ENCODE peak calls at places on chromosomes 1 and 21, in nine cellular contexts. O is progenitor cell of endocrine pancreas; A is brain microvascular endothelial cell; I is left ventricle myocardium inferior; H is CD4-positive, alpha-beta T cell; V is AG10803; D is heart right ventricle; C is transverse colon; P is fibroblast of pulmonary artery. Y is an unnamed sample.

GRCh38 chr1:215181518-215181917 is 99.0 kb downstream of the KCNK2 start:
- DNase-seq in O (no peak), A (no peak), I (no peak), P (peak; percentile 19), D (no peak), C (no peak), V (no peak), H (no peak), Y (no peak)

GRCh38 chr1:156371553-156372264 is 2.7 kb downstream of the RHBG start:
- DNase-seq in O (no peak), H (no peak), A (peak; percentile 39), V (peak; percentile 25), D (peak; percentile 43), I (peak; percentile 37), P (peak; percentile 86), C (no peak), Y (no peak)

GRCh38 chr1:109264379-109264755 is 15.0 kb downstream of the CELSR2 start:
- DNase-seq in O (no peak), I (no peak), P (no peak), D (no peak), A (no peak), C (no peak), H (no peak), V (no peak), Y (no peak)

GRCh38 chr1:171480035-171480434 is 5.3 kb upstream of the PRRC2C start:
- DNase-seq in O (no peak), V (no peak), H (no peak), P (no peak), I (no peak), A (no peak), C (no peak), D (no peak), Y (no peak)

GRCh38 chr1:201224671-201225400 is 34.2 kb downstream of the IGFN1 start:
- DNase-seq in A (peak; percentile 24), C (no peak), I (no peak), O (no peak), H (no peak), P (peak; percentile 16), V (peak; percentile 37), D (no peak), Y (no peak)

GRCh38 chr1:155000475-155000724 is 2.2 kb upstream of the ZBTB7B start:
- DNase-seq in D (no peak), H (no peak), V (no peak), O (no peak), A (no peak), C (peak; percentile 57), I (no peak), P (no peak), Y (no peak)

GRCh38 chr1:226714148-226714547 is 24.9 kb downstream of the ITPKB start:
- DNase-seq in V (no peak), A (no peak), P (no peak), H (no peak), O (no peak), C (no peak), I (no peak), D (no peak), Y (no peak)

GRCh38 chr1:59204001-59204400 is 92.9 kb upstream of the FGGY start:
- DNase-seq in D (peak; percentile 60), H (no peak), C (peak; percentile 33), I (peak; percentile 37), V (peak; percentile 57), O (no peak), A (no peak), P (peak; percentile 82), Y (no peak)

GRCh38 chr21:34846601-34847112 is 177.9 kb downstream of the CLIC6 start:
- DNase-seq in D (no peak), A (peak; percentile 76), O (peak; percentile 21), C (peak; percentile 40), H (no peak), I (no peak), P (peak; percentile 58), V (no peak), Y (no peak)

GRCh38 chr1:29648026-29648425 is 411.7 kb downstream of the PTPRU start:
- DNase-seq in A (no peak), V (no peak), D (no peak), O (no peak), I (no peak), C (no peak), H (no peak), P (no peak), Y (no peak)

GRCh38 chr1:155166373-155167165 is 6.5 kb downstream of the KRTCAP2 start:
- DNase-seq in C (peak; percentile 31), V (peak; percentile 20), O (no peak), P (peak; percentile 59), I (peak; percentile 81), D (peak; percentile 81), A (no peak), H (no peak), Y (no peak)

GRCh38 chr1:41802532-41803501 is 115.9 kb downstream of the HIVEP3 start:
- DNase-seq in H (peak; percentile 12), I (peak; percentile 68), P (no peak), A (no peak), V (peak; percentile 45), C (peak; percentile 25), D (peak; percentile 73), O (no peak), Y (no peak)

GRCh38 chr1:243513726-243514491 is 258.1 kb downstream of the SDCCAG8 start:
- DNase-seq in P (no peak), A (peak; percentile 37), D (no peak), I (no peak), O (no peak), C (no peak), H (no peak), V (peak; percentile 61), Y (no peak)

GRCh38 chr1:53277326-53277725 is 39.0 kb upstream of the MAGOH start:
- DNase-seq in H (no peak), P (no peak), D (no peak), A (no peak), C (no peak), V (no peak), O (no peak), I (no peak), Y (no peak)

GRCh38 chr1:8879348-8880067 is 1.0 kb upstream of the ENO1 start:
- DNase-seq in H (no peak), D (no peak), I (peak; percentile 69), P (no peak), A (no peak), C (no peak), V (no peak), O (no peak), Y (no peak)

GRCh38 chr1:184974086-184974836 is at the start of gene NIBAN1:
- DNase-seq in C (peak; percentile 76), I (peak; percentile 78), V (peak; percentile 67), H (peak; percentile 61), O (peak; percentile 34), P (peak; percentile 57), A (no peak), D (peak; percentile 73), Y (no peak)

GRCh38 chr21:33754493-33754892 is 112.2 kb downstream of the ITSN1 start:
- DNase-seq in O (no peak), A (no peak), D (no peak), P (no peak), H (no peak), V (no peak), C (no peak), I (no peak), Y (no peak)

GRCh38 chr1:6358757-6359567 is 34.6 kb downstream of the ACOT7 start:
- DNase-seq in P (peak; percentile 81), D (no peak), V (peak; percentile 79), A (peak; percentile 61), I (no peak), H (peak; percentile 55), O (no peak), C (peak; percentile 42), Y (no peak)

GRCh38 chr1:235102993-235103411 is 25.6 kb downstream of the TOMM20 start:
- DNase-seq in C (peak; percentile 56), V (no peak), P (no peak), O (no peak), I (no peak), A (no peak), D (no peak), H (no peak), Y (no peak)

GRCh38 chr1:207077470-207078377 is 10.9 kb upstream of the C4BPB start:
- DNase-seq in I (no peak), H (peak; percentile 40), O (peak; percentile 38), D (no peak), V (peak; percentile 81), P (peak; percentile 88), C (peak; percentile 74), A (peak; percentile 81), Y (no peak)

GRCh38 chr1:24596401-24596880 is 40.6 kb downstream of the NCMAP start:
- DNase-seq in P (no peak), I (no peak), V (no peak), C (no peak), O (no peak), H (no peak), D (no peak), A (no peak), Y (no peak)

GRCh38 chr1:241118049-241118448 is 239.0 kb downstream of the RGS7 start:
- DNase-seq in O (no peak), H (no peak), P (no peak), D (no peak), I (no peak), C (no peak), V (no peak), A (no peak), Y (no peak)
- TF ChIP-seq CTCF in O (no peak), H (no peak), P (no peak), D (no peak), I (no peak), C (no peak), V (no peak), A (no peak), Y (no peak)

DNA sequence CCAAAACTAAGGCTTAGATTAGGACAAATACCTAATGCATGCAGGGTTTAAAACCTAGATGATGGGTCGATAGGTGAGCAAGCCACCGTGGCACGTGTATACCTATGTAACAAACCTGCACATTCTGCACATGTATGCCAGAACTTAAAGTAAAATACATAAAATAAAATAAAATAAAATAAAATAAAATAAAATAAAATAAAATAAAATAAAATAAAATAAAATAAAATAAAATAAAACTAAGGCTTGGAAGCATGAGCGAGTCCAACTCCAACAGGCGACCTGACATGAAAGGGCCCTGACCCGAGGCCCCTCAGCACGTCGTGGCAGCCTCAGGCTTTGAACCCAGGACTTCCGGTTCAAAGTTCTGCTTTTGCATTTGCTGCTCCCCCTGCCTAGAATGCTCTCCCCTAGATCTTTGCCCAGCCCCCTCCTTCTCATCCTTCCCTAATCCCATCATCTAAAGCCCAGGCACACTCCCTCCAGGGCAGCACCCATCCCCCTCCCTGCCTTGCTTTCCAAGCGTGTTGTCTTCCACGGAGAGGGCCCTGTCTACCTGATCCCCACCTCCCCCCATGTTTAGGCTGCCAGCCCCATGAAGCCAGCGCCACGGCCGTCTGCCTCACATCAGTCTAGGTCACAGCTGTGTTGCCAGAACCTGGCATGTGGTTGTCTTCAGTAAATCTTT is 64.3 kb downstream of the TAS1R2 start:
- DNase-seq in A (no peak), O (no peak), H (no peak), V (no peak), I (no peak), C (no peak), P (no peak), D (no peak), Y (no peak)
- TF ChIP-seq CTCF in A (no peak), O (no peak), H (no peak), V (no peak), I (no peak), C (no peak), P (no peak), D (no peak), Y (no peak)

GRCh38 chr1:65469889-65470340 is 49.4 kb downstream of the LEPR start:
- DNase-seq in D (no peak), H (no peak), P (peak; percentile 81), C (no peak), V (peak; percentile 47), I (no peak), O (no peak), A (peak; percentile 34), Y (no peak)
- TF ChIP-seq CTCF in D (no peak), H (no peak), P (no peak), C (no peak), V (no peak), I (no peak), O (no peak), A (no peak), Y (no peak)

GRCh38 chr1:231792634-231793033 is 166.0 kb downstream of the DISC1 start:
- DNase-seq in H (no peak), A (no peak), D (no peak), O (no peak), C (no peak), P (no peak), V (no peak), I (no peak), Y (no peak)
- TF ChIP-seq CTCF in H (no peak), A (no peak), D (no peak), O (no peak), C (no peak), P (no peak), V (no peak), I (no peak), Y (no peak)